ENCODE peak calls at places on chromosome X, in ten cellular contexts. Y is stomach, N is right lobe of liver, E is ovary, A is heart left ventricle, V is body of pancreas, W is A549, I is HepG2, H is Peyer's patch, S is adrenal gland. L is an unnamed sample. For H3K9me3, the result is how much of the 10 kb centered on the place peaks cover.

GRCh38 chrX:109840585-109840984 is 107.5 kb upstream of the ACSL4 start:
- DNase-seq in Y (no peak), N (no peak), E (peak), A (peak), V (peak), W (peak), I (peak), H (no peak), S (peak), L (no peak)

GRCh38 chrX:134512566-134512965 is 52.6 kb downstream of the HPRT1 start:
- DNase-seq in Y (no peak), N (no peak), E (no peak), A (no peak), V (no peak), W (peak), I (peak), H (no peak), S (no peak), L (no peak)

GRCh38 chrX:94576367-94577004 is 902.5 kb downstream of the FAM133A start:
- DNase-seq in Y (no peak), N (no peak), E (no peak), A (no peak), V (no peak), W (no peak), I (no peak), H (no peak), S (no peak), L (no peak)

GRCh38 chrX:40084471-40084870 is 13.3 kb downstream of the BCOR start:
- DNase-seq in Y (no peak), N (no peak), E (no peak), A (no peak), V (no peak), W (no peak), I (no peak), H (no peak), S (no peak), L (no peak)

GRCh38 chrX:29581223-29581622 is 634.1 kb upstream of the MAGEB2 start:
- DNase-seq in Y (no peak), N (no peak), E (no peak), A (no peak), V (no peak), W (no peak), I (no peak), H (no peak), S (no peak), L (no peak)

GRCh38 chrX:110089656-110090404 is 86.9 kb downstream of the TMEM164 start:
- DNase-seq in Y (peak), N (no peak), E (no peak), A (no peak), V (peak), W (no peak), I (no peak), H (no peak), S (peak), L (no peak)

GRCh38 chrX:138754861-138755260 is 43.3 kb upstream of the FGF13 start:
- DNase-seq in Y (no peak), N (no peak), E (no peak), A (no peak), V (no peak), W (no peak), I (no peak), H (no peak), S (no peak), L (no peak)

GRCh38 chrX:281166-281999 is at the start of gene PLCXD1:
- DNase-seq in Y (peak), N (peak), E (peak), A (no peak), V (peak), W (peak), I (peak), H (no peak), S (no peak), L (peak)

GRCh38 chrX:121763671-121764070 is 716.3 kb downstream of the GLUD2 start:
- DNase-seq in Y (no peak), N (no peak), E (no peak), A (no peak), V (no peak), W (no peak), I (no peak), H (no peak), S (no peak), L (no peak)

GRCh38 chrX:124346064-124346876 is at the start of gene SH2D1A:
- DNase-seq in Y (no peak), N (no peak), E (no peak), A (no peak), V (no peak), W (no peak), I (no peak), H (peak), S (no peak), L (no peak)

GRCh38 chrX:24173115-24173847 is 23.8 kb downstream of the ZFX start:
- DNase-seq in Y (no peak), N (no peak), E (no peak), A (no peak), V (no peak), W (no peak), I (no peak), H (no peak), S (no peak), L (no peak)

GRCh38 chrX:133482345-133483041 is 67.2 kb upstream of the GPC4 start:
- DNase-seq in Y (no peak), N (no peak), E (no peak), A (no peak), V (no peak), W (no peak), I (no peak), H (no peak), S (peak), L (no peak)

GRCh38 chrX:42754582-42754981 is 23.4 kb downstream of the PPP1R2C start:
- DNase-seq in Y (no peak), N (no peak), E (no peak), A (no peak), V (no peak), W (no peak), I (no peak), H (no peak), S (no peak), L (no peak)

GRCh38 chrX:117985241-117985640 is 131.4 kb downstream of the KLHL13 start:
- DNase-seq in Y (peak), N (no peak), E (no peak), A (no peak), V (no peak), W (no peak), I (no peak), H (peak), S (no peak), L (no peak)

GRCh38 chrX:131032646-131033230 is 25.4 kb upstream of the ARHGAP36 start:
- DNase-seq in Y (no peak), N (no peak), E (no peak), A (no peak), V (no peak), W (no peak), I (no peak), H (no peak), S (no peak), L (no peak)

GRCh38 chrX:5876984-5877655 is 351.5 kb downstream of the NLGN4X start:
- DNase-seq in Y (no peak), N (no peak), E (no peak), A (peak), V (peak), W (peak), I (peak), H (no peak), S (peak), L (peak)

DNA sequence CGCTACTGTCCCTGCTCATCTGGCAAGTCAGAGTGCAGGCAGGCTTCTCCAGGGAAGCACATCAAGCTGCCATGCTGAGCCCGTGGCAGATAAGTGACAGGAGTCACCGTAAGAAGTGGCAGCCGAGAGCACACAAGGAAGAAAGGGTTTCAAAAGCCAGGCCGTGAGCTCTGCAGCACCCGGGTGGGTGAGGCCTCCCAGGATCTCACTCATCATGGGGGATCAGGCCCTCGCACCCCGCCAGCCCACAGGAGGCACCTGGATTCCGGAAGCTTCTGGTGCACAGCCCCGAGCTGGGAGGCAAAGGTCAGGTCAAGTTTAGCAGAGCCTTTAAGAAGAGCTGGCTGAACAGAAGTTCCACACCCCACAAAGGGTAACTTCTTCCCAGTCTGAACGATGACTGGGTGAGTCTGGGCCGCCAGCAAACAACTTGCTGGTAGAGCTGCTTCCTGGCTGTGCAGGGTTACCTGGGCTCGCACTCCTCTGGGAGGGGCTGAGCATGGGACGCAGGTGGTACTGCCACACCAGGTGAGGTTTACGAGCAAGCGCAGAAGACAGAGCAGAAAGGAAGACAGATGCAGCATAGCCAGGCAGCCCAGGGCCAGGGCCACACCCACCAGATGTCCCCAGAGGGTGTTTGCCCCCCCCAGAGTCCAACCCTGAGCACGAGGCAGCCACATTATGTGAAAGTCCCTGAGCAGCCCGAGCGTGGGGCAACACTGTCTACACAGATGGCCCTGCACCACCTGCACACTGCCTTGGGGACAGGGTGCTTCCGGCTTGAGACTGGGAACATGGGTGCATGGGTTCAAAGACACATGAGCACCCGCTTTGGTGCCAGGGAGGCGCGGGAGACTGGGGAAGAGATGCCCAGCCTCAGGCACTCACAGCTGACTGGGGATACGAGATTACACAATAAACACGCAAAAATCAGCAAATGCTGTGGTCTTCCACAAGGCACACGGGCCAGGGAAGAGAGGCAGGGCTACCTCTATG is 7.7 kb downstream of the CCNQ start:
- DNase-seq in Y (no peak), N (no peak), E (no peak), A (peak), V (peak), W (no peak), I (no peak), H (peak), S (no peak), L (no peak)
- TF ChIP-seq POLR2A in Y (no peak), N (no peak), E (no peak), A (no peak), V (no peak), W (no peak), I (no peak), H (no peak), S (no peak), L (no peak)

DNA sequence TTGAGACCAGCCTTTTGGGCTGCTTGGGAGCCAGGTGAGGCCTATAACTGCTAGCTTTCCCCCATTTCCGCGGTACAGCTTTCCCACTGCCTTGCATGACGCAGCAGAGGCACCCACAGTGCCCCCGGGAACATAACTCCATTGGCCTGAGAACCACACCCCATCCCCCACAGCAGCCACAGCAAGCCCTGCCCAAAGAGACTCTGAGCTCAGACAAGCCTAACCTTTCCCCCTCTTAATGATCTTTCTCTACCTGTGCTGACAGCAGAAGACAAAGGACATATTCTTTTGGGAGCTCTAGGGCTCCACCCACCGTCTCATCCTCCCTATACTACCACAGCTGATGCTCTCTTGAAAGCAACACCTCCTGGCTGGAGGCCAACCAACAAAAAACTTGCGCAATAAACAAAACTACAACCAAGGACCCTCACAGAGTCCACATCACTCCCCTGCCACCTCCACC is 114.8 kb downstream of the FANCB start:
- DNase-seq in Y (no peak), N (no peak), E (no peak), A (no peak), V (no peak), W (no peak), I (peak), H (no peak), S (no peak), L (no peak)
- H3K9me3 ChIP-seq in Y (under half), N (under half), E (under half), A (under half), V (under half), W (under half), I (under half), H (under half), S (under half), L (under half)

GRCh38 chrX:10178866-10179463 is 22.2 kb downstream of the CLCN4 start:
- DNase-seq in Y (no peak), N (no peak), E (no peak), A (no peak), V (no peak), W (no peak), I (no peak), H (no peak), S (no peak), L (no peak)
- TF ChIP-seq POLR2A in Y (no peak), N (no peak), E (no peak), A (no peak), V (no peak), W (no peak), I (no peak), H (no peak), S (no peak), L (no peak)

GRCh38 chrX:145861818-145862217 is 44.2 kb downstream of the SLITRK2 start:
- DNase-seq in Y (no peak), N (no peak), E (no peak), A (no peak), V (no peak), W (no peak), I (no peak), H (no peak), S (no peak), L (no peak)
- H3K9me3 ChIP-seq in Y (under half), N (under half), E (under half), A (under half), V (under half), W (under half), I (under half), H (under half), S (under half), L (under half)

DNA sequence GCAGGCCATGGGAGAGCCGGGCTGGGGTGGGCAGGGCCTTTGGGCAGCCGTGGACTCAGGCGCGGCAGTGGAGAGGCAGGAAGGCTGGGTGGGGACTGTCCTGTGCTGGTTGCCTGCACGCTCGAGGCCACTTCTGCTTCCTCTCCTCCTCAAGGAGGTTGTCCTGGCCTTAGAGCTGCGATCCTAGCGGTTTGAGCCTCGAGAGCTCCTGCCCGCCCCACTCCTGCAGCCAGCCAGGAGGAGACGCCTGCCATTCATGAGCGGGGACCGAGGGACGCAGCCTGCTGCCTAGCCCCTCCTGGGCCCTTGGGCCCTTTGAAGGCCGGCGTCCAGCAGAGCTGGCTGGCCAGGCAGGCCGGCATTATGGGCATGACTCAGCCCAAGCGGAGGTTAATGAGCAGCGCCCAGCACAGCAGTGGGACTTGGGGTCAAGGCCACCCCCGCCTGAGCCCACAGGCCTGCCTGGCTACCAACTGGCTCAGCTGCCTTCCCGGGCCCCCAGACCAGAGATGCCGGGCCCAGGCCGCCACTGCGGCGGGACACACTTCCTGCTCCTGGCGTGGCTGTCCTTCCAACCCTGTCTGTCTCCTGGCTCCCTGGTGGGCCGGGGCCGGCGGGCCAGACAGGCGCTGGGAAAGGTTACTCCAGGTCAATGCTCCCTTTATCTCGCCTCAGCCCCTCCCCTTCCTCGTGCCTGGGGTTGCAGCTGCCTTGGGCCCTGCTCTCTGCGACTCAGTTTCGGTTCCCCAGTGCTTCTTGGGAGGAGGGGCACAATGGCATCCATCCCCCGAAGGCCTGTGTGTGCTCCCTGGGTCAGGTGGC is 1.8 kb downstream of the ABCD1 start:
- DNase-seq in Y (peak), N (peak), E (peak), A (peak), V (peak), W (no peak), I (peak), H (peak), S (peak), L (peak)
- TF ChIP-seq POLR2A in Y (no peak), N (peak), E (no peak), A (no peak), V (peak), W (no peak), I (no peak), H (no peak), S (peak), L (peak)

GRCh38 chrX:1748408-1748807 is 133.5 kb downstream of the ASMT start:
- DNase-seq in Y (no peak), N (no peak), E (no peak), A (no peak), V (no peak), W (no peak), I (no peak), H (no peak), S (no peak), L (no peak)
- H3K9me3 ChIP-seq in Y (under half), N (under half), E (under half), A (under half), V (under half), W (under half), I (under half), H (under half), S (under half), L (under half)

GRCh38 chrX:71214604-71215334 is 8.3 kb upstream of the GJB1 start:
- DNase-seq in Y (peak), N (peak), E (no peak), A (no peak), V (peak), W (no peak), I (peak), H (peak), S (no peak), L (no peak)
- TF ChIP-seq POLR2A in Y (no peak), N (peak), E (no peak), A (no peak), V (peak), W (no peak), I (peak), H (peak), S (no peak), L (no peak)

DNA sequence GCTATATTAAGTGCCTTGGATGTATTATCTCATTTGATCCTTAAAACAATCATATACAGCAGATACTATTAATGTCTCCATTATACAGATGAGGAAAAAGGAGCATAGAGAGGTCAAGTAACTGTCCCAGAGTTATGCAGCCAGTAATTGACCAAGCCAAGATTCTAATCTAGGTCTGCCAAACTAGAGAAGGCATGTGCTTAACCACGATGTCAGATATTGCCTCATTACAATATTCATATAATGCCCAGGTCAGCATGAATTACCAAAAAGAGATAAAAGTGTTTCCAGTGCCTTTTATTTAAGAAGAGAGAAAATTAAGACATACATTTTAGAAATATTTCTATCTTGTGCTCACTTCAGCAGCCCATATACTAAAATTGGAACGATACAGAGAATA is 7.1 kb downstream of the ARHGEF6 start:
- DNase-seq in Y (no peak), N (no peak), E (no peak), A (no peak), V (no peak), W (no peak), I (no peak), H (no peak), S (no peak), L (no peak)
- H3K9me3 ChIP-seq in Y (under half), N (under half), E (under half), A (under half), V (under half), W (under half), I (under half), H (under half), S (under half), L (under half)

L was measured in thyroid gland.